ENCODE peak calls at places on chromosomes 12 and 14, in ten cellular contexts. R is stomach, J is tibial nerve, W is IMR-90, U is A549, G is testis, Z is HCT116, O is HepG2, E is right lobe of liver, Y is ovary. N is an unnamed sample. For H3K4me1, the result is how much of the 10 kb centered on the place peaks cover.

GRCh38 chr12:111605931-111606625 is 7.0 kb upstream of the ATXN2 start:
- DNase-seq in U (no peak), R (no peak), E (no peak), O (no peak), Z (no peak), Y (no peak), W (no peak), J (no peak), G (no peak), N (no peak)

GRCh38 chr14:30657606-30658163 is 35.6 kb downstream of the SCFD1 start:
- DNase-seq in E (no peak), Y (no peak), G (no peak), Z (no peak), W (peak), U (peak), R (no peak), O (peak), J (no peak), N (no peak)

GRCh38 chr14:54329082-54329695 is 67.6 kb upstream of the CDKN3 start:
- DNase-seq in R (peak), E (peak), O (peak), W (peak), G (peak), U (peak), Z (peak), J (peak), Y (peak), N (peak)

GRCh38 chr12:39852346-39852745 is 232.7 kb upstream of the ABCD2 start:
- DNase-seq in W (peak), U (no peak), J (no peak), Y (no peak), E (no peak), R (no peak), O (no peak), Z (no peak), G (no peak), N (no peak)

GRCh38 chr14:64569108-64570045 is 19.6 kb downstream of the PPP1R36 start:
- DNase-seq in J (peak), Z (peak), O (peak), G (peak), W (peak), Y (peak), R (peak), E (no peak), U (peak), N (peak)

GRCh38 chr12:109261939-109262338 is 47.1 kb downstream of the FOXN4 start:
- DNase-seq in W (no peak), G (no peak), E (no peak), O (no peak), U (no peak), Z (no peak), Y (no peak), J (no peak), R (no peak), N (no peak)

GRCh38 chr14:103089386-103090335 is 4.9 kb upstream of the EXOC3L4 start:
- DNase-seq in W (no peak), Z (no peak), U (no peak), O (no peak), Y (no peak), J (no peak), G (no peak), E (peak), R (no peak), N (no peak)

GRCh38 chr14:82075566-82075965 is 541.9 kb upstream of the SEL1L start:
- DNase-seq in W (no peak), O (no peak), G (peak), U (no peak), R (peak), E (peak), Y (peak), J (no peak), Z (no peak), N (peak)

GRCh38 chr12:132143328-132144071 is 619 bp downstream of the DDX51 start:
- DNase-seq in J (peak), G (no peak), Z (no peak), W (no peak), O (no peak), U (no peak), R (no peak), E (peak), Y (peak), N (peak)

GRCh38 chr14:96470331-96470730 is 31.9 kb upstream of the PAPOLA start:
- DNase-seq in Y (no peak), U (no peak), O (no peak), J (no peak), E (peak), G (no peak), R (no peak), Z (peak), W (no peak), N (no peak)

GRCh38 chr12:52354197-52354596 is 13.1 kb downstream of the KRT85 start:
- DNase-seq in R (no peak), J (no peak), G (no peak), U (no peak), Y (no peak), W (no peak), O (no peak), E (no peak), Z (no peak), N (no peak)

GRCh38 chr12:91441236-91441635 is 258.6 kb upstream of the DCN start:
- DNase-seq in E (no peak), R (no peak), Z (no peak), O (no peak), J (no peak), U (no peak), Y (no peak), G (no peak), W (no peak), N (no peak)

GRCh38 chr12:31962076-31962475 is 2.9 kb downstream of the RESF1 start:
- DNase-seq in W (no peak), O (no peak), E (no peak), Y (no peak), G (no peak), U (no peak), J (no peak), Z (no peak), R (no peak), N (no peak)

GRCh38 chr12:31906581-31907286 is 52.5 kb upstream of the RESF1 start:
- DNase-seq in O (peak), G (no peak), R (no peak), J (no peak), U (no peak), Z (no peak), W (no peak), Y (no peak), E (no peak), N (no peak)

GRCh38 chr12:104782296-104782695 is 175.8 kb downstream of the SLC41A2 start:
- DNase-seq in O (no peak), E (no peak), Y (no peak), G (no peak), U (no peak), Z (no peak), R (no peak), W (no peak), J (no peak), N (no peak)

GRCh38 chr14:103820382-103820781 is 27.0 kb downstream of the PPP1R13B start:
- DNase-seq in Z (no peak), Y (no peak), U (no peak), J (no peak), G (no peak), R (no peak), W (no peak), E (no peak), O (no peak), N (no peak)

GRCh38 chr12:64773386-64773785 is 14.2 kb upstream of the GNS start:
- DNase-seq in G (no peak), R (no peak), Y (no peak), O (no peak), J (no peak), E (no peak), W (no peak), U (no peak), Z (no peak), N (no peak)

GRCh38 chr14:97218336-97218712 is 421.1 kb downstream of the VRK1 start:
- DNase-seq in J (no peak), O (no peak), E (no peak), G (no peak), R (no peak), Z (no peak), Y (no peak), W (no peak), U (no peak), N (no peak)

GRCh38 chr14:105065280-105066228 is at the start of gene GPR132:
- DNase-seq in W (no peak), R (peak), E (peak), J (no peak), Z (no peak), O (no peak), Y (no peak), U (no peak), G (peak), N (no peak)
- H3K4me1 ChIP-seq in W (under half), R (under half), E (under half), J (under half), Z (under half), O (under half), Y (under half), U (under half), G (under half), N (under half)

GRCh38 chr12:29365091-29365490 is 15.9 kb downstream of the ERGIC2 start:
- DNase-seq in J (no peak), R (no peak), Y (no peak), O (no peak), E (no peak), U (no peak), G (no peak), Z (no peak), W (no peak), N (no peak)
- TF ChIP-seq CTCF in J (no peak), R (no peak), Y (no peak), O (no peak), E (no peak), U (no peak), G (no peak), Z (no peak), W (no peak), N (no peak)

GRCh38 chr14:20989464-20989786 is 355 bp upstream of the METTL17 start:
- DNase-seq in Y (no peak), R (no peak), W (no peak), U (no peak), J (no peak), G (no peak), E (no peak), O (no peak), Z (no peak), N (no peak)

GRCh38 chr14:20988717-20989116 is 1.1 kb upstream of the METTL17 start:
- DNase-seq in U (no peak), Z (no peak), Y (no peak), O (no peak), W (no peak), J (no peak), G (no peak), E (no peak), R (no peak), N (no peak)

GRCh38 chr14:20986811-20987210 is 3.0 kb upstream of the METTL17 start:
- DNase-seq in G (no peak), U (peak), J (no peak), Z (peak), W (peak), R (no peak), Y (no peak), E (no peak), O (peak), N (peak)

GRCh38 chr14:20989787-20990600 is at the start of gene METTL17:
- DNase-seq in E (peak), J (peak), O (peak), R (peak), Y (peak), G (peak), Z (peak), W (peak), U (peak), N (peak)
- TF ChIP-seq POLR2A in E (peak), J (no peak), O (peak), R (no peak), Y (peak), G (no peak), Z (peak), W (peak), U (peak), N (no peak)

GRCh38 chr12:71732357-71732712 is 22.3 kb upstream of the RAB21 start:
- DNase-seq in O (no peak), E (no peak), R (no peak), Z (no peak), Y (no peak), J (no peak), U (no peak), G (no peak), W (no peak), N (no peak)

GRCh38 chr12:71726548-71726947 is 28.1 kb upstream of the RAB21 start:
- DNase-seq in E (no peak), U (no peak), J (no peak), Z (no peak), W (no peak), G (no peak), R (no peak), Y (no peak), O (peak), N (no peak)

GRCh38 chr12:71727958-71728357 is 26.7 kb upstream of the RAB21 start:
- DNase-seq in W (no peak), J (no peak), Y (no peak), U (no peak), R (no peak), E (no peak), G (no peak), O (no peak), Z (no peak), N (no peak)

GRCh38 chr12:71730936-71731335 is 23.7 kb upstream of the RAB21 start:
- DNase-seq in E (no peak), O (no peak), G (no peak), R (no peak), J (no peak), U (no peak), Y (no peak), Z (no peak), W (peak), N (no peak)

DNA sequence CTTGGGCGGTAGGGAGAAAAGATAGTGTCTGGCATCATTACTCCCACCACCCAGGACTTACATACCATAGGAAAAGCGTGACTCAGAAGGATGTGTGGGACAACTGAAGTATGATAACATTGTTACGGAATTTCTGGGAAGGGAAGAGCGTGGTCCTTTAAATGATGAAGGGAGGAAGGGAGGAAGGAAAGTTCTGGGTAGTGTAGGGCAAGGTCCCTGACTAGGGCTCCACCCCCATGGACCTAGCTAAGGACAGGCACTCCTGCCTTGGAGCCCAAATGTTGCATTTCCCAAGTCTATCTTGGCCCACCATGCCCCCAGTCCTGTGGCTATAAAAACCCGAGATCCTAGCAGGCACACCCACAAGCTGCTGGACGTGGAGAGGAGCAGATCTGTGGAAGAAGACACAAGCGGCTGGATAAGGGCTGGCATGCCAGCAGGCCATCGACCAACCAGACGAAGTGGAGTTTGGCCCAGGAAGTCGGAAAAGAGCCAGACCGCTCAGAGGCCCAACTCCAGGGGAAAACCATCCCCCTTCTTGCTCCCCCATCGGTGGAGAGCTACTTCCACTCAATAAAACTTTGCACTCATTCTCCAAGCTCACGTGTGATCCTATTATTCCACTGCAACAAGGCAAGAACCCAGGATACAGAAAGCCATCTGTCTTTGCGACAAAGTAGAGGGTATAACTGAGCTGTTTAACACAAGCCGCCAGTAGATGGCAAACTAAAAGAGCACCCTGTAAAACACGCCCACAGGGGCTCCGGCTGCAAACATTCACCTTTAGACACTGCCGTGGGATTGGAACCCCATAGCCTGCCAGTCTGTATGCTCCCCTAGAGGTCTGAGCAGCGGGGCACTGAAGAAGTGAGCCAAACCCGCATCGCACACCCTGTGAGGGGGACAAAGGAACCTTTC is 23.0 kb upstream of the RAB21 start:
- DNase-seq in U (no peak), R (no peak), G (no peak), W (peak), J (no peak), Y (no peak), O (peak), E (no peak), Z (no peak), N (no peak)
- H3K4me1 ChIP-seq in U (under half), R (under half), G (under half), W (under half), J (under half), Y (under half), O (under half), E (under half), Z (under half), N (under half)

DNA sequence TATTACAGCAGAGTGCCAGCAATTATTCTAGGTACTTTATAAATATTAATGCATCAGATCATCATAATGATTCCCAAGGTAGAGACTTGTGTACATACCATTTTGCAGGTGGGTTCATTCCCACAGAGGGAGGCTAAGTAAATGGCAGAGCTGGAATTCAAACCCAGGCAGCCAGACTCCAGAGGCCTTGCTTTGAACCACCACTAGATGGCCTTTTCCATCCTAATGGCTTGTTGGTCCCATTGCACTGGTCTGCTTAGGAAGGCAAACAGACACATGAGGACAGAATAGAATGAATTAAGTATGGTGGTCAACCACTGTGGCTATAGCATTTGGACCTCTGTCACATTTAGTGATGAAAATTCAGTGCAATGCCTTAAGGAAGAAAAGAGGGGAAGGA is 158.7 kb downstream of the METTL25 start:
- DNase-seq in E (no peak), W (peak), R (no peak), J (no peak), G (no peak), Y (no peak), Z (peak), U (no peak), O (peak), N (no peak)
- TF ChIP-seq CTCF in E (peak), W (peak), R (no peak), J (no peak), G (no peak), Y (no peak), Z (peak), U (peak), O (peak), N (no peak)

DNA sequence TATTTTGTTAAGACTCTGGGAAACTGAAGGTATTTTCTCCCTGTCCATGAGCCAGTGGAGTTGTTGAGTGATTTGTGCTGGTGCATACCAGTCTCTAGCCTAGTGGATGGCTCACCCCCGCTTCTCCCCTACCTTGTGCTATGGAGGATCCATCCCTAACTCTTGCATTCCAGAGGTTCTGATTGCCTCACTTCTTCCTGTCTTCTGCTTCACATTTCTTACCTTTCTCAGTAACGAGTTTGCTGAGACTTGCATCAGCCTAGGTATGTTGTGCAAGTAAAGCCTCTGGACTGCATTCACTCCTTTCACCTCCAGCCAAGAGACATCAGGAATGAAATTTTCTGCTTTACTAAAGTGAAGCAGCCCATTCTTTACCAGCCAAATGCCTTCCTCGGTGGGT is 391.5 kb downstream of the ZFP36L1 start:
- DNase-seq in W (peak), U (no peak), J (no peak), R (no peak), O (no peak), Z (peak), G (no peak), E (no peak), Y (no peak), N (no peak)
- TF ChIP-seq POLR2A in W (no peak), U (no peak), J (no peak), R (no peak), O (no peak), Z (no peak), G (no peak), E (no peak), Y (no peak), N (no peak)

GRCh38 chr14:91351508-91351853 is 66.1 kb downstream of the CCDC88C start:
- DNase-seq in W (no peak), O (no peak), G (no peak), Y (no peak), Z (no peak), E (no peak), R (no peak), J (no peak), U (no peak), N (no peak)

GRCh38 chr14:91349481-91350074 is 68.0 kb downstream of the CCDC88C start:
- DNase-seq in J (no peak), U (no peak), E (no peak), G (no peak), Z (no peak), Y (no peak), W (no peak), O (no peak), R (no peak), N (no peak)

GRCh38 chr14:91350483-91350812 is 67.2 kb downstream of the CCDC88C start:
- DNase-seq in E (no peak), G (no peak), Y (no peak), W (no peak), O (no peak), J (no peak), Z (no peak), U (no peak), R (no peak), N (no peak)

GRCh38 chr14:91352101-91352500 is 65.5 kb downstream of the CCDC88C start:
- DNase-seq in Z (no peak), J (no peak), E (no peak), U (no peak), R (peak), W (no peak), O (no peak), G (peak), Y (peak), N (peak)

DNA sequence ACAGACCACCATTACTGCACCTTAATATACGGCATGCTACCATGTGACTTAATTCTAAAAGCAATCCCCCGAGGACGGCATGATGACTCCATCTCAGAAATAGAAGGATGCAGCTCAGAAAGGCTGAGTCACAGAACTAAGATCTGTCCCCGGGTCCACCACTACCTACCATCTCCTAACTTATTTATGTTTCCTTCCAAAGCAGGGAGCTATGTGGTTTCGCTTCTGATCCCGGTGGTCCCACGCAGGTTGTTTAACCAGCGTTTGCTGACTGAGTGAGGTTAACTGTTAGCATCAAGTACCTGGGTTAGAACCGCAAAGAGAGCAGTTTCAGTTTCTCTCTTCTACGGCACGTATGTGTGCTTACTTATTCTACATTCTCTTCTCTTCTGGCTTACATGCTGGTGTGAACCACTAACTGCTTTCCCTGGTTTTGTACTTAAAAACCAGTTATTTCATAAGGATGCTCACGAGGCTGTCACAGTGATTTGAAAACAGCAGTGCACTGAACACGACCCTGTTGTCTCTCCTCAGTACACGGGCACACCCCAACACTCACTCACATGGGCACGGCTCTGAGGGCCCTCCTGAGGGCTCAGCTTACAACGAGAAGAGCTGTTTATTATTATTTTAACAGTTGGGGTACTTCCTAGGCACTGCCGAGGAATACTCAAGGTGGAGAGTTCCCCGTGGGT is 66.7 kb downstream of the CCDC88C start:
- DNase-seq in U (no peak), R (no peak), J (no peak), Z (no peak), Y (no peak), O (no peak), W (no peak), E (no peak), G (no peak), N (no peak)
- H3K4me1 ChIP-seq in U (under half), R (half or more), J (under half), Z (under half), Y (under half), O (under half), W (under half), E (under half), G (under half), N (under half)

GRCh38 chr12:119870462-119870861 is 6.7 kb downstream of the CIT start:
- DNase-seq in O (no peak), Z (no peak), E (no peak), W (no peak), Y (no peak), U (no peak), G (no peak), J (no peak), R (no peak), N (no peak)

GRCh38 chr12:119864591-119864990 is 12.5 kb downstream of the CIT start:
- DNase-seq in Z (no peak), E (no peak), J (no peak), U (no peak), R (no peak), W (no peak), G (no peak), Y (no peak), O (no peak), N (no peak)

GRCh38 chr12:119868992-119869391 is 8.1 kb downstream of the CIT start:
- DNase-seq in R (no peak), O (no peak), J (no peak), U (no peak), G (no peak), W (peak), Y (no peak), E (no peak), Z (no peak), N (no peak)

GRCh38 chr12:119869720-119870119 is 7.4 kb downstream of the CIT start:
- DNase-seq in R (no peak), E (no peak), U (peak), Z (peak), W (peak), O (no peak), Y (no peak), J (no peak), G (no peak), N (no peak)
- TF ChIP-seq CTCF in R (no peak), E (no peak), U (no peak), Z (no peak), W (peak), O (no peak), Y (no peak), J (no peak), G (no peak), N (no peak)

GRCh38 chr12:6500466-6500865 is 6.6 kb downstream of the NCAPD2 start:
- DNase-seq in J (no peak), U (no peak), Y (no peak), Z (no peak), E (no peak), W (no peak), O (no peak), G (no peak), R (no peak), N (no peak)
- TF ChIP-seq POLR2A in J (no peak), U (no peak), Y (no peak), Z (no peak), E (no peak), W (no peak), O (no peak), G (no peak), R (no peak), N (no peak)